ENCODE peak calls at places on chromosome 15, in nine cellular contexts. O is fibroblast of mammary gland; H is fibroblast of lung; M is CD8-positive, alpha-beta T cell; V is activated CD4-positive, alpha-beta T cell treated with anti-CD3 and anti-CD28 coated beads, Interleukin-2, amount 10 ng/mL, durations not matched to agents 7 days and 5 days; A is RWPE1; P is pons; T is GM10248; E is HuH-7.5. D is an unnamed sample.

GRCh38 chr15:100863406-100864198 is 16.0 kb upstream of the ALDH1A3 start:
- DNase-seq in E (no peak), A (no peak), M (no peak), T (no peak), O (peak), P (peak), V (no peak), H (peak), D (no peak)

GRCh38 chr15:57280464-57280863 is 95.8 kb upstream of the CGNL1 start:
- DNase-seq in O (no peak), H (no peak), P (no peak), A (no peak), E (no peak), M (no peak), T (no peak), V (no peak), D (no peak)

GRCh38 chr15:100642217-100642949 is 40.0 kb downstream of the ASB7 start:
- DNase-seq in P (no peak), T (no peak), V (no peak), H (no peak), O (no peak), M (no peak), E (no peak), A (no peak), D (no peak)

GRCh38 chr15:44289352-44289790 is 852 bp downstream of the GOLM2 start:
- DNase-seq in P (peak), A (peak), H (peak), E (no peak), V (no peak), M (no peak), O (peak), T (no peak), D (no peak)

GRCh38 chr15:68587769-68588385 is 9.1 kb downstream of the CORO2B start:
- DNase-seq in E (no peak), T (no peak), O (no peak), M (no peak), H (no peak), P (peak), V (no peak), A (no peak), D (no peak)

GRCh38 chr15:98727115-98728040 is 79.0 kb downstream of the IGF1R start:
- DNase-seq in H (peak), O (peak), E (peak), A (peak), V (no peak), P (no peak), T (no peak), M (no peak), D (peak)

GRCh38 chr15:22939652-22940061 is 40.5 kb downstream of the CYFIP1 start:
- DNase-seq in T (no peak), A (no peak), V (no peak), M (no peak), O (no peak), P (no peak), E (no peak), H (no peak), D (no peak)

GRCh38 chr15:85752591-85752990 is 42.1 kb downstream of the KLHL25 start:
- DNase-seq in M (no peak), P (no peak), T (no peak), O (no peak), V (no peak), H (no peak), E (no peak), A (peak), D (no peak)

GRCh38 chr15:71889385-71889784 is 79.0 kb downstream of the NR2E3 start:
- DNase-seq in M (no peak), H (no peak), P (no peak), E (no peak), O (no peak), A (no peak), T (no peak), V (no peak), D (no peak)

GRCh38 chr15:78360958-78361714 is 21.0 kb downstream of the CRABP1 start:
- DNase-seq in E (no peak), T (no peak), P (peak), O (no peak), A (no peak), H (no peak), V (no peak), M (no peak), D (no peak)

D was measured in brain microvascular endothelial cell.